ENCODE peak calls at places on chromosome 19, in four cellular contexts. J is left colon, D is MCF 10A, M is germinal center. O is an unnamed sample.
A peak's percentile ranks its signal among the peaks of the same experiment; 100 is the strongest.

GRCh38 chr19:16886305-16886880 is 2.4 kb upstream of the F2RL3 start:
- DNase-seq in J (no peak), D (peak; percentile 91), M (no peak), O (no peak)

GRCh38 chr19:41908724-41909464 is 19.4 kb downstream of the ERFL start:
- DNase-seq in J (no peak), D (no peak), M (no peak), O (no peak)

GRCh38 chr19:48498922-48499321 is 12.7 kb downstream of the LMTK3 start:
- DNase-seq in J (no peak), D (no peak), M (no peak), O (no peak)

GRCh38 chr19:28350673-28351072 is 862.3 kb downstream of the UQCRFS1 start:
- DNase-seq in J (no peak), D (no peak), M (no peak), O (no peak)

GRCh38 chr19:40253611-40254092 is 27.2 kb upstream of the CCNP start:
- DNase-seq in J (no peak), D (no peak), M (no peak), O (no peak)

GRCh38 chr19:48627211-48627864 is 8.0 kb downstream of the SPHK2 start:
- DNase-seq in J (peak; percentile 68), D (no peak), M (no peak), O (no peak)

GRCh38 chr19:54136086-54136863 is 1.3 kb upstream of the CNOT3 start:
- DNase-seq in J (no peak), D (no peak), M (no peak), O (no peak)

GRCh38 chr19:3028305-3029069 is 593 bp downstream of the TLE2 start:
- DNase-seq in J (peak; percentile 50), D (no peak), M (no peak), O (no peak)

GRCh38 chr19:53553865-53554791 is 16.2 kb downstream of the ZNF331 start:
- DNase-seq in J (peak; percentile 87), D (peak; percentile 80), M (peak; percentile 85), O (no peak)

GRCh38 chr19:32652893-32653625 is 21.9 kb downstream of the ANKRD27 start:
- DNase-seq in J (peak; percentile 67), D (peak; percentile 23), M (no peak), O (no peak)

GRCh38 chr19:15775249-15775648 is 12.2 kb upstream of the OR10H5 start:
- DNase-seq in J (no peak), D (no peak), M (no peak), O (no peak)

GRCh38 chr19:23799321-23799720 is 40.6 kb upstream of the ZNF681 start:
- DNase-seq in J (no peak), D (no peak), M (peak; percentile 8), O (peak; percentile 80)

GRCh38 chr19:46124638-46125115 is at the start of gene IGFL3:
- DNase-seq in J (no peak), D (peak; percentile 27), M (no peak), O (no peak)

GRCh38 chr19:52200044-52200443 is 10.2 kb downstream of the PPP2R1A start:
- DNase-seq in J (no peak), D (no peak), M (no peak), O (no peak)

GRCh38 chr19:42032428-42032827 is 37.6 kb downstream of the GRIK5 start:
- DNase-seq in J (no peak), D (no peak), M (no peak), O (no peak)

GRCh38 chr19:9791552-9792181 is 23.1 kb upstream of the ZNF846 start:
- DNase-seq in J (peak; percentile 98), D (peak; percentile 87), M (peak; percentile 93), O (peak; percentile 96)

GRCh38 chr19:48741222-48741999 is 1.0 kb upstream of the RASIP1 start:
- DNase-seq in J (peak; percentile 62), D (peak; percentile 51), M (peak; percentile 76), O (peak; percentile 75)

GRCh38 chr19:38277549-38277948 is 13.2 kb downstream of the SPINT2 start:
- DNase-seq in J (no peak), D (peak; percentile 19), M (no peak), O (no peak)

GRCh38 chr19:44644391-44645016 is 794 bp downstream of the PVR start:
- DNase-seq in J (no peak), D (peak; percentile 76), M (no peak), O (no peak)

GRCh38 chr19:50567052-50567841 is 988 bp downstream of the LRRC4B start:
- DNase-seq in J (no peak), D (no peak), M (no peak), O (no peak)

GRCh38 chr19:18590273-18591272 is 2.0 kb downstream of the REX1BD start:
- DNase-seq in J (peak; percentile 49), D (peak; percentile 90), M (no peak), O (no peak)

O was measured in OCI-LY7.